ENCODE peak calls at places on chromosomes 7 and 10, in six cellular contexts. X is B cell, A is activated T-cell treated with anti-CD3 and anti-CD28 coated beads for 48 hours, U is T-helper 1 cell, W is adipocyte, E is body of pancreas. I is an unnamed sample.

GRCh38 chr10:46516660-46517416 is 39.6 kb downstream of the GPRIN2 start:
- DNase-seq in A (no peak), X (no peak), U (no peak), E (no peak), W (peak; percentile 75), I (no peak)

GRCh38 chr7:73363225-73364005 is 35.5 kb downstream of the FKBP6 start:
- DNase-seq in U (no peak), A (no peak), X (no peak), W (no peak), E (no peak), I (no peak)

GRCh38 chr7:34070486-34071323 is 165.4 kb downstream of the BMPER start:
- DNase-seq in W (peak; percentile 37), A (no peak), X (no peak), U (no peak), E (no peak), I (no peak)

GRCh38 chr10:74901240-74901827 is 74.9 kb downstream of the KAT6B start:
- DNase-seq in A (no peak), X (no peak), E (no peak), U (no peak), W (no peak), I (no peak)

GRCh38 chr10:79248341-79248931 is 98.8 kb upstream of the PPIF start:
- DNase-seq in A (no peak), W (no peak), E (peak; percentile 80), U (no peak), X (peak; percentile 81), I (no peak)

GRCh38 chr7:158442260-158442659 is 145.4 kb downstream of the PTPRN2 start:
- DNase-seq in A (no peak), U (no peak), E (no peak), X (no peak), W (no peak), I (no peak)

GRCh38 chr7:159057647-159058046 is 87.0 kb downstream of the VIPR2 start:
- DNase-seq in W (no peak), X (no peak), A (no peak), E (no peak), U (no peak), I (no peak)

GRCh38 chr10:122468923-122469781 is 7.8 kb downstream of the HTRA1 start:
- DNase-seq in A (no peak), W (peak; percentile 91), X (no peak), U (no peak), E (peak; percentile 51), I (no peak)

GRCh38 chr10:120607016-120607709 is 150.1 kb downstream of the PLPP4 start:
- DNase-seq in A (no peak), W (peak; percentile 32), U (no peak), X (no peak), E (no peak), I (no peak)

GRCh38 chr10:64036306-64036930 is 515.2 kb downstream of the REEP3 start:
- DNase-seq in X (no peak), A (no peak), U (no peak), E (peak; percentile 17), W (peak; percentile 39), I (no peak)

GRCh38 chr7:111025013-111025412 is 65.9 kb upstream of the LRRN3 start:
- DNase-seq in A (no peak), U (no peak), W (no peak), X (no peak), E (no peak), I (no peak)

GRCh38 chr7:75971961-75972763 is 22.2 kb downstream of the TMEM120A start:
- DNase-seq in X (no peak), U (no peak), A (no peak), E (peak; percentile 60), W (peak; percentile 25), I (no peak)

GRCh38 chr10:112352044-112352443 is 21.9 kb upstream of the ACSL5 start:
- DNase-seq in W (no peak), E (no peak), A (no peak), X (no peak), U (no peak), I (no peak)

GRCh38 chr10:51879238-51879637 is 179.8 kb upstream of the CSTF2T start:
- DNase-seq in A (peak; percentile 3), X (no peak), W (peak; percentile 98), E (peak; percentile 42), U (no peak), I (peak; percentile 31)

GRCh38 chr7:135181929-135182678 is 11.6 kb upstream of the CYREN start:
- DNase-seq in A (no peak), X (no peak), E (no peak), W (no peak), U (no peak), I (no peak)

GRCh38 chr10:34648507-34648906 is 166.6 kb downstream of the PARD3 start:
- DNase-seq in U (no peak), X (no peak), A (no peak), W (no peak), E (no peak), I (no peak)

GRCh38 chr7:29146888-29147609 is 712 bp upstream of the CPVL start:
- DNase-seq in U (no peak), X (no peak), W (no peak), A (no peak), E (peak; percentile 28), I (no peak)

GRCh38 chr10:93784059-93784458 is 26.3 kb downstream of the LGI1 start:
- DNase-seq in X (no peak), W (no peak), E (no peak), U (no peak), A (no peak), I (no peak)

GRCh38 chr10:106255111-106255510 is 909.4 kb downstream of the SORCS1 start:
- DNase-seq in W (no peak), X (no peak), A (no peak), U (no peak), E (no peak), I (no peak)

I was measured in GM13977.